ENCODE peak calls at places on chromosome 9, in ten cellular contexts. N is LHCN-M2, K is left ventricle myocardium superior, S is neural crest cell, V is HCT116, Q is K562, E is fibroblast of the conjunctiva, W is ELR, B is right cardiac atrium, Y is SJSA1. J is an unnamed sample.

GRCh38 chr9:127175319-127175715 is 52.9 kb upstream of the ANGPTL2 start:
- DNase-seq in S (no peak), B (no peak), Y (no peak), W (no peak), K (no peak), N (no peak), Q (no peak), V (no peak), E (no peak), J (no peak)

GRCh38 chr9:24189986-24190385 is 355.7 kb downstream of the IZUMO3 start:
- DNase-seq in Y (no peak), W (no peak), N (no peak), K (no peak), B (no peak), V (no peak), E (no peak), Q (no peak), S (no peak), J (no peak)

GRCh38 chr9:136952354-136952855 is 332 bp downstream of the LCN12 start:
- DNase-seq in Y (no peak), B (no peak), Q (no peak), W (no peak), K (peak; percentile 68), N (no peak), E (no peak), V (no peak), S (no peak), J (peak; percentile 60)

GRCh38 chr9:4663956-4664355 is 1.9 kb downstream of the PLPP6 start:
- DNase-seq in N (no peak), Y (no peak), S (no peak), Q (no peak), W (no peak), K (no peak), V (no peak), B (no peak), E (no peak), J (no peak)

GRCh38 chr9:37408933-37409710 is 13.4 kb upstream of the GRHPR start:
- DNase-seq in W (no peak), K (no peak), B (no peak), E (no peak), N (no peak), V (no peak), Y (no peak), Q (peak; percentile 59), S (no peak), J (no peak)

GRCh38 chr9:98009437-98009836 is 26.3 kb downstream of the ANP32B start:
- DNase-seq in E (no peak), K (no peak), B (no peak), V (no peak), S (no peak), W (no peak), N (no peak), Q (no peak), Y (no peak), J (no peak)

GRCh38 chr9:127561491-127562270 is 50.4 kb upstream of the STXBP1 start:
- DNase-seq in B (peak; percentile 87), Q (peak; percentile 85), N (peak; percentile 99), Y (peak; percentile 99), V (peak; percentile 97), K (peak; percentile 77), W (peak; percentile 100), S (no peak), E (peak; percentile 98), J (peak; percentile 84)

GRCh38 chr9:120776788-120777187 is 16.4 kb downstream of the FBXW2 start:
- DNase-seq in N (no peak), K (no peak), B (no peak), S (no peak), Y (no peak), V (no peak), Q (no peak), E (no peak), W (no peak), J (no peak)

GRCh38 chr9:75889977-75890540 is 414 bp upstream of the PCSK5 start:
- DNase-seq in N (peak; percentile 73), K (no peak), V (no peak), Y (peak; percentile 47), E (peak; percentile 40), S (peak; percentile 14), Q (no peak), B (peak; percentile 50), W (peak; percentile 32), J (peak; percentile 45)

GRCh38 chr9:107471562-107471961 is 18.0 kb downstream of the KLF4 start:
- DNase-seq in W (peak; percentile 51), B (no peak), Q (no peak), S (no peak), E (no peak), V (no peak), K (no peak), Y (no peak), N (peak; percentile 33), J (no peak)

J was measured in Right ventricle myocardium superior.